ENCODE peak calls at places on chromosomes 2 and 18, in four cellular contexts. Y, K, Z and D are unnamed samples.

GRCh38 chr2:4134881-4135565 is 431.6 kb downstream of the DCDC2C start:
- DNase-seq in Y (no peak), K (no peak), Z (no peak), D (no peak)

GRCh38 chr18:70659026-70659726 is 370.3 kb downstream of the SOCS6 start:
- DNase-seq in Y (peak; percentile 28), K (no peak), Z (no peak), D (no peak)

GRCh38 chr2:14492920-14493503 is 139.5 kb upstream of the LRATD1 start:
- DNase-seq in Y (no peak), K (no peak), Z (no peak), D (no peak)

GRCh38 chr18:79483971-79484491 is 88.3 kb downstream of the NFATC1 start:
- DNase-seq in Y (no peak), K (no peak), Z (no peak), D (no peak)

GRCh38 chr2:231415029-231415428 is 19.5 kb downstream of the B3GNT7 start:
- DNase-seq in Y (no peak), K (no peak), Z (peak; percentile 66), D (no peak)

GRCh38 chr2:45353879-45354278 is 257.2 kb downstream of the SRBD1 start:
- DNase-seq in Y (no peak), K (no peak), Z (no peak), D (no peak)

GRCh38 chr2:120920438-120920814 is 184.8 kb downstream of the GLI2 start:
- DNase-seq in Y (no peak), K (no peak), Z (no peak), D (no peak)

GRCh38 chr2:11539317-11540147 is 5.7 kb downstream of the GREB1 start:
- DNase-seq in Y (no peak), K (no peak), Z (no peak), D (peak; percentile 88)

GRCh38 chr2:29797916-29798315 is 123.5 kb downstream of the ALK start:
- DNase-seq in Y (no peak), K (no peak), Z (no peak), D (no peak)

GRCh38 chr2:86541282-86541681 is 22.0 kb downstream of the CHMP3 start:
- DNase-seq in Y (no peak), K (no peak), Z (no peak), D (no peak)

DNA sequence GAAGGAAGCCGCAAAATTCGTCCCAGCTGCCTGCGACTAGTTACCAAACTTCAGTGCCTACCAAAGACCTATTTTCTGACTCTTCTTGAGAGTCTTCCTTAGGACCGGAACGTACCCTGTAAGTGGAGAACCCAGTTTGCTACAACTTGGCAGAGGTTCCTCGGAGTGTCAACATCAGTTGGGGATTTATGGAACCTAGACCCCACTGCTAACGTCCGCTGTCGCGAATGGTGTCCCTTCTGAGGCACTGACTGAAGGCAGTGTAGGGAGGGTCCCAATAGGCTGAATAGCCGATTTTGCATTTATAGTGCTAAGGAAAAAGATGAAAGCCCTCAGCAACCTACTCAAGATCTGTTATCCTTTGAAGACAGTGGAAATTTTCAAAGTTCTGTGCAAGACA is 568 bp upstream of the STK17B start:
- DNase-seq in Y (no peak), K (no peak), Z (no peak), D (no peak)
- H3K4me1 ChIP-seq in Y (peaks cover 27% of the 10 kb centered on the region), K (peaks cover 6% of the 10 kb centered on the region), Z (no peaks in the 10 kb centered on the region), D (no peaks in the 10 kb centered on the region)

DNA sequence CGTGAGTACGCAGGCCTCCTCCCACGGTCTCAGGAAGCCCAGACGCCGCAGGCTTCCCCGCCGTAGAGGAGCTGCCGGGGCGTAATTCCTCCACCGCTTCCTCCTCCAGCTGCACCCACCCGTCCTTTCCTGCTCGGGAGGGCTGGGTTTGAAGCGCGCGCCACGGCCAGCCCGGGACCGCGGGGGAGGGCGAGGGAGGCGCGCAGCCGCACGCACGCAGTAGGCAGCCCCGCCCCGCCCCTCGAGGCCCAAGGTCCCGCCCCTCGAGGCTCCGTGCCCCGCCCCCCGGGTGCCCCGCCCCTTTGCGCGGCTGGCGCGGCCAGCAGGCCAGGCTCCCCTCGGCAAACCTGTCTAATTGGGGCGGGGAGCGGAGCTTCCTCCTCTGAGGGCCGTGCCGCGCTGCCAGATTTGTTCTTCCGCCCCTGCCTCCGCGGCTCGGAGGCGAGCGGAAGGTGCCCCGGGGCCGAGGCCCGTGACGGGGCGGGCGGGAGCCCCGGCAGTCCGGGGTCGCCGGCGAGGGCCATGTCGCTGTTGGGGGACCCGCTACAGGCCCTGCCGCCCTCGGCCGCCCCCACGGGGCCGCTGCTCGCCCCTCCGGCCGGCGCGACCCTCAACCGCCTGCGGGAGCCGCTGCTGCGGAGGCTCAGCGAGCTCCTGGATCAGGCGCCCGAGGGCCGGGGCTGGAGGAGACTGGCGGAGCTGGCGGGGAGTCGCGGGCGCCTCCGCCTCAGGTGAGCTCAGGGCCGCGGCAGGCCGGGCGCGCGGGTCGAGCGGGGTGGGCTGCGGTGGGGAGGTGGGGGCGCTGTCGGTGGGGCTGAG is at the start of gene MALT1:
- DNase-seq in Y (peak; percentile 96), K (peak; percentile 99), Z (peak; percentile 97), D (peak; percentile 95)
- H3K4me1 ChIP-seq in Y (peaks cover 15% of the 10 kb centered on the region), K (peaks cover 9% of the 10 kb centered on the region), Z (peaks cover 5% of the 10 kb centered on the region), D (peaks cover 3% of the 10 kb centered on the region)

GRCh38 chr2:200758341-200758740 is 53.4 kb upstream of the BZW1 start:
- DNase-seq in Y (no peak), K (no peak), Z (no peak), D (no peak)
- H3K4me1 ChIP-seq in Y (no peaks in the 10 kb centered on the region), K (peaks cover 10% of the 10 kb centered on the region), Z (no peaks in the 10 kb centered on the region), D (no peaks in the 10 kb centered on the region)

GRCh38 chr2:39128919-39129391 is 8.1 kb upstream of the SOS1 start:
- DNase-seq in Y (no peak), K (no peak), Z (no peak), D (no peak)
- H3K4me1 ChIP-seq in Y (peaks cover 6% of the 10 kb centered on the region), K (peaks cover 9% of the 10 kb centered on the region), Z (no peaks in the 10 kb centered on the region), D (peaks cover 3% of the 10 kb centered on the region)

GRCh38 chr2:100529176-100529575 is 33.6 kb upstream of the PDCL3 start:
- DNase-seq in Y (no peak), K (no peak), Z (no peak), D (no peak)

GRCh38 chr2:100527420-100528015 is 35.3 kb upstream of the PDCL3 start:
- DNase-seq in Y (no peak), K (no peak), Z (no peak), D (no peak)

GRCh38 chr2:100524331-100524730 is 38.5 kb upstream of the PDCL3 start:
- DNase-seq in Y (no peak), K (no peak), Z (no peak), D (no peak)

GRCh38 chr2:100529900-100530299 is 32.9 kb upstream of the PDCL3 start:
- DNase-seq in Y (no peak), K (no peak), Z (no peak), D (no peak)

DNA sequence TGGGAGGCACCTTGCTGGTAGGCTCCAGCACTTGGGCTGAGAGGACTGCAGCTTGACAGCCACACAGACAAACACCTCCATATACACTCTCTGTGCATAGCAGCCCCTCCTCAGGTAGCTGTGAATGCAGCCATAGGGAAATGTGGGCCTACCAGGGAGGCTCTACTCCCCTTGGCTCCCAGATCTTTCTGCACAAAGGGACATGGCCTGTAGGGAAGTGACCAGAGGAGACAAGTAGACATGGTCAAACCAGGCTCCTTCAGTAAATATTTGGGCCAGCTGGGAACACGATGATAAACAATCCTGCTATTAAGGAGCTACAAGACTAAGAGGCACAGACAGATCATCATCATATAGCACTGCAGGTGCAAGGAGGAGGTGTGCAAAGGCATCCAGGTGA is 35.9 kb upstream of the PDCL3 start:
- DNase-seq in Y (no peak), K (no peak), Z (no peak), D (no peak)
- H3K4me1 ChIP-seq in Y (no peaks in the 10 kb centered on the region), K (no peaks in the 10 kb centered on the region), Z (no peaks in the 10 kb centered on the region), D (no peaks in the 10 kb centered on the region)

GRCh38 chr2:98828793-98829371 is 98.0 kb upstream of the MGAT4A start:
- DNase-seq in Y (no peak), K (no peak), Z (no peak), D (no peak)

GRCh38 chr2:98832172-98832571 is 101.2 kb upstream of the MGAT4A start:
- DNase-seq in Y (no peak), K (no peak), Z (no peak), D (no peak)

GRCh38 chr2:98828369-98828744 is 97.4 kb upstream of the MGAT4A start:
- DNase-seq in Y (no peak), K (no peak), Z (no peak), D (no peak)

GRCh38 chr2:98829586-98830270 is 98.8 kb upstream of the MGAT4A start:
- DNase-seq in Y (no peak), K (no peak), Z (no peak), D (no peak)

DNA sequence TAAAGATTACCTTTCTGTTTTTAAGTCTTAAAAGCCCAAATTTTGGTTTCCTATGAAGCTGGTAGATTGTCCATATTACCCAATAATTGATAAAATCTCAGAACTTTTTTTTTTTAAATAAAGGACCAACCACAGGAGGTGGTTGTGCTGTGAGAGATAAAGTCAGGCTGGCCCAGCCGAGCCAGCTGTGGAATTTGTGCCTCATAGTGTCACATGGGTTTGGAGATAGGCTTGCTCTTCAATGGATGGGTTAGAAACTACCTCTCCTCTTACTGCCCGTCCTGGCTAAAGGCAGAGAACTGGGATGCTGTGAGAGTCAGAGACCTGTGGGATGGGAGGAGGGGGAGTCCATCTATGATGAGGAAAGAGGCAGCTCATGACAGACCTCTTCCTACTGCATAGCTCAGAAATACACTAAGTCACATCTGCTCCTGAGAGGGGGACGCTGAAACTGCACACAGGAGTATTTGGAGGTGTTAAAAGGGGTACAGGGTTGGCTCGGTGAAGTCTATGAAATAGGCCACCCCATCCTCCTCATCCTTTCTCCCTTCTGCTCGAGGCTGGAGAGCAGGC is 99.7 kb upstream of the MGAT4A start:
- DNase-seq in Y (no peak), K (no peak), Z (no peak), D (no peak)
- H3K4me1 ChIP-seq in Y (peaks cover 29% of the 10 kb centered on the region), K (no peaks in the 10 kb centered on the region), Z (no peaks in the 10 kb centered on the region), D (no peaks in the 10 kb centered on the region)